ENCODE peak calls at places on chromosome 6, in six cellular contexts. C, L, A, S, J and P are unnamed samples.

GRCh38 chr6:24658573-24659511 is 7.9 kb downstream of the TDP2 start:
- DNase-seq in S (no peak), J (no peak), C (no peak), L (no peak), A (no peak), P (no peak)

GRCh38 chr6:135192256-135193174 is 11.4 kb downstream of the MYB start:
- DNase-seq in S (no peak), A (no peak), J (no peak), C (no peak), L (no peak), P (no peak)

GRCh38 chr6:56816393-56816792 is 138.5 kb upstream of the BEND6 start:
- DNase-seq in J (no peak), C (no peak), S (no peak), A (no peak), L (no peak), P (no peak)

GRCh38 chr6:1242439-1242838 is 69.5 kb upstream of the FOXQ1 start:
- DNase-seq in J (no peak), A (no peak), L (no peak), C (no peak), S (no peak), P (no peak)

GRCh38 chr6:127851197-127851596 is 49.7 kb downstream of the THEMIS start:
- DNase-seq in L (no peak), A (no peak), J (no peak), S (no peak), C (no peak), P (no peak)

GRCh38 chr6:167649486-167649885 is 177.2 kb upstream of the AFDN start:
- DNase-seq in C (no peak), L (no peak), J (no peak), A (no peak), S (no peak), P (no peak)

GRCh38 chr6:35064508-35065440 is 76.4 kb downstream of the TCP11 start:
- DNase-seq in C (no peak), L (no peak), A (no peak), S (no peak), J (no peak), P (no peak)

GRCh38 chr6:54640911-54641310 is 205.7 kb upstream of the FAM83B start:
- DNase-seq in S (no peak), C (no peak), A (no peak), L (no peak), J (no peak), P (no peak)

GRCh38 chr6:142112451-142113061 is 20.2 kb upstream of the GJE1 start:
- DNase-seq in S (peak), A (peak), J (peak), C (peak), L (peak), P (no peak)

GRCh38 chr6:3237761-3238662 is 10.6 kb upstream of the TUBB2B start:
- DNase-seq in L (no peak), S (peak), J (no peak), C (peak), A (no peak), P (no peak)

GRCh38 chr6:85323435-85324040 is 126.3 kb upstream of the NT5E start:
- DNase-seq in C (peak), J (peak), A (peak), L (peak), S (peak), P (no peak)

GRCh38 chr6:165443462-165443861 is 134.1 kb upstream of the C6orf118 start:
- DNase-seq in S (no peak), A (no peak), C (no peak), L (no peak), J (no peak), P (no peak)

GRCh38 chr6:71979911-71980310 is 93.6 kb downstream of the RIMS1 start:
- DNase-seq in L (no peak), A (no peak), S (no peak), C (no peak), J (no peak), P (no peak)

GRCh38 chr6:99424761-99425646 is at the start of gene PNISR:
- DNase-seq in A (peak), C (peak), J (peak), L (peak), S (peak), P (peak)

GRCh38 chr6:35718911-35719381 is 17.9 kb upstream of the ARMC12 start:
- DNase-seq in C (no peak), A (no peak), J (no peak), S (no peak), L (no peak), P (no peak)

GRCh38 chr6:97663252-97663651 is 380.2 kb upstream of the MMS22L start:
- DNase-seq in S (no peak), L (no peak), A (no peak), J (no peak), C (no peak), P (no peak)

GRCh38 chr6:105179244-105180065 is at the start of gene POPDC3:
- DNase-seq in J (peak), C (no peak), L (no peak), A (peak), S (no peak), P (no peak)

GRCh38 chr6:32393660-32394420 is 13.1 kb downstream of the BTNL2 start:
- DNase-seq in J (no peak), L (no peak), C (peak), S (no peak), A (no peak), P (no peak)

GRCh38 chr6:15715060-15715459 is 52.2 kb upstream of the DTNBP1 start:
- DNase-seq in J (no peak), A (no peak), L (no peak), S (no peak), C (no peak), P (no peak)

GRCh38 chr6:139531148-139531547 is 156.7 kb upstream of the CITED2 start:
- DNase-seq in A (no peak), S (no peak), C (no peak), L (peak), J (no peak), P (no peak)

GRCh38 chr6:125094563-125094962 is 59.0 kb upstream of the TPD52L1 start:
- DNase-seq in A (no peak), J (no peak), L (no peak), S (no peak), C (no peak), P (no peak)

GRCh38 chr6:134622382-134623173 is 304.7 kb upstream of the SGK1 start:
- DNase-seq in C (no peak), L (no peak), J (no peak), S (no peak), A (no peak), P (no peak)

GRCh38 chr6:106740287-106740686 is 110.9 kb downstream of the QRSL1 start:
- DNase-seq in L (no peak), J (no peak), C (no peak), S (no peak), A (no peak), P (no peak)

GRCh38 chr6:73739097-73739496 is 43.1 kb downstream of the CD109 start:
- DNase-seq in S (no peak), C (no peak), J (peak), L (no peak), A (no peak), P (no peak)

GRCh38 chr6:160952633-160953281 is 38.8 kb upstream of the MAP3K4 start:
- DNase-seq in C (no peak), S (no peak), L (no peak), J (peak), A (no peak), P (no peak)
- H3K27ac ChIP-seq in C (no peak), S (no peak), L (no peak), J (peak), A (no peak), P (no peak)

GRCh38 chr6:112253842-112254816 is at the start of gene LAMA4:
- DNase-seq in A (peak), C (peak), L (no peak), J (peak), S (peak), P (no peak)

GRCh38 chr6:112251170-112251945 is 3.0 kb downstream of the LAMA4 start:
- DNase-seq in L (no peak), S (peak), J (no peak), A (peak), C (peak), P (no peak)

GRCh38 chr6:112254921-112255320 is 554 bp upstream of the LAMA4 start:
- DNase-seq in A (no peak), C (no peak), J (no peak), S (no peak), L (no peak), P (no peak)

GRCh38 chr6:112252571-112253504 is 1.5 kb downstream of the LAMA4 start:
- DNase-seq in C (no peak), S (no peak), A (no peak), L (no peak), J (no peak), P (no peak)

GRCh38 chr6:112253505-112253841 is 894 bp downstream of the LAMA4 start:
- DNase-seq in C (no peak), J (no peak), L (no peak), A (no peak), S (no peak), P (no peak)
- H3K4me3 ChIP-seq in C (peak), J (peak), L (peak), A (peak), S (peak), P (peak)

DNA sequence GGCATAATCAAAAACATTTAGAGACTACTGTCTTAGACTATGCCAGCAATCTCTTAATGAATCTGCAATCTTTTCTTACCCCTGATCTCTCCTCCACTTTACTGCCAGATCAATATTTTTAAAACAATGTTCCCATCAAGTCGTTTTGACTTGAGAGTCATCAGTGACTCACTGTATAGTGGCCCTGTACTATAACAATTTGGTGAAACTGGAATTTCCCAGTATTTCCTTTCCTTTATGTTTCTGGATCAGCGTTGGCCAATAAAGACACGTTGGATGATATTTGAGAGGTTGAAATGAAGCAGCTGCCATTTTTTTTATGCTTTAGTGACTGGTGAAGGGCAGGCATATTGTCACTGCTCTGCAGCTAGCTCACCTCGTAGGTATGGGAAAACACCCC is 10.1 kb upstream of the SMIM13 start:
- DNase-seq in S (no peak), C (no peak), A (no peak), L (no peak), J (no peak), P (no peak)
- H3K27ac ChIP-seq in S (no peak), C (no peak), A (no peak), L (no peak), J (no peak), P (no peak)

GRCh38 chr6:41692080-41692675 is 43.2 kb downstream of the TFEB start:
- DNase-seq in A (no peak), J (no peak), L (no peak), C (no peak), S (no peak), P (no peak)
- H3K4me3 ChIP-seq in A (no peak), J (no peak), L (no peak), C (no peak), S (no peak), P (no peak)

DNA sequence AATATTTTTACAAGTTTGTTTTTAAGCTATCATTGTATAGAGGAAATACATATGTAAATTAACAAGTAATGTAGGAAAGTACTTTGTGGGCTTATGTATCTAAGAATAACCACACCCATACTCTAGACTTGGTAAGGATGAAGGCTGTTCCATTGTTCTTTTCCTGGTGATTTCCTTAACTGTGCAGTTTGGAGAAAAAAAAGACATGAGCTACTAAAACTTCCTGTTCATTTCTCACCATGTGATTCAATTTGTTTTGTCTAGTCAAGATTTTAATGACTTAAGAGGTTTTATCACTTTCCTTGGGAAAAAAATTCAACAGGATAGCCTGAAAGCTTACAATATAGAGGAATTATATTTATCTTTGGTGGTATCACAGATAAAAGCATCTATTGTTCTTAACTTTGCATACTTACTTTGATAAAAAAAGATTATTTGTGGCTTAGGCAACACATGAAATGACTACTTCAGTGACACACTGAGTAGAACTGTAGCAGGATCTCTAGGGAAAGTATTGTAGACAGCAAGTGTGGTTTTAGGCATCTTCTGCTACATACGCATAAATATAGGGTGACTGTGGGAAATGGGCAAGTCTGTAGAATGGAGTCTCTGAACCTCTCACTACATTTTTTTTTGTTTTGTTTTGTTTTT is 80.3 kb downstream of the GJA1 start:
- DNase-seq in A (no peak), S (no peak), J (no peak), L (no peak), C (no peak), P (no peak)
- H3K27ac ChIP-seq in A (no peak), S (peak), J (no peak), L (no peak), C (no peak), P (no peak)

GRCh38 chr6:163708459-163708858 is 293.9 kb downstream of the QKI start:
- DNase-seq in J (no peak), L (no peak), A (no peak), S (no peak), C (no peak), P (no peak)

GRCh38 chr6:163705923-163706322 is 291.4 kb downstream of the QKI start:
- DNase-seq in L (no peak), J (no peak), C (no peak), A (no peak), S (peak), P (no peak)

GRCh38 chr6:163706688-163707087 is 292.2 kb downstream of the QKI start:
- DNase-seq in C (no peak), J (no peak), L (no peak), S (peak), A (no peak), P (no peak)

GRCh38 chr6:163709255-163709654 is 294.7 kb downstream of the QKI start:
- DNase-seq in S (no peak), C (no peak), A (no peak), J (no peak), L (no peak), P (no peak)

DNA sequence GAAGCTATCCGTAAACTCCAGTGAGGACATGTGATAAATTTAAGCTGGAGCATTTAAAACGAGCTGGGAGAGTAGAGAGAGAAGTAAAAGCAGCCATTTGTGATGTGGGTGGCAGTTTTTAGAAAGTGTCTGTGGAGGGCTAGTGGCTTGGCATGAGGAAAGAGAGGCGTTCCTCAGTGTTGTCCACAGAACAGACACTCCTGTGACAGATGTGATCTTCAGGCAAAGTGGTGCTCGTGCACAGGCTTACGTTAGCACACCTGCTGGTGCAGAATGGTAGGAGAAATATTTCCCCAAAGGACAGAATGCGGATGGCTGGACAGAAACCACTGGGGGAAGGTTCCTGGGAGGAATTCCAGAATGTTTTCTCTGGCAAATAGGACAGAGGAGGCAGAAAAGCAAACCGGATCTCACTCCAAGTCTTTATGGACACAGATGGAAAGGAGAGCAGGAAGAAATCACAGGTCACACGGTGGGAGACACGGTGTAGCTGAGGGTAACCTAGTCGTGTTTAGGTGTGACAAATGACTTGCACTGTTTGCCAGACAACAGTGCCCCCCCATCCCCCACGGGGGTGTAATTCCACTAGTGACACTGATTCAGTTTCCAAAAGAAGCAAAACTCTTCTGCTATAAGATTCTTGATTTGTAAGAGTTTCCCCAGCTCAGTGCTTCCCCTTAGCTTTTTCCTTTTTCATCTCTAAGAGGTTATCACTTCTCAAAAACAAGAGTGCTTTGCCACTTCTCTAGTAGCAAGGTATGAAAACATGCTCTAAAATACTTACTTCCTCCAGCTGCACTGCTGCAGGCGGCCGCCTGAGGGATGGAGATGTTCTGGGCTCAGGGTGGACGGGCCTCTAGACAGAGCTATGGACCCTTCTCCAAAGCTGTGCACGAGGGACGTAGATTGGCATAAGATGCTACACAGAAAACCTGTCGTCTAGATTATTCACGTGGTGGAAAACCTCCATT is 293.2 kb downstream of the QKI start:
- DNase-seq in L (no peak), J (no peak), S (peak), A (no peak), C (no peak), P (no peak)
- H3K4me3 ChIP-seq in L (no peak), J (no peak), S (peak), A (no peak), C (no peak), P (peak)

GRCh38 chr6:79546186-79546585 is 9.0 kb upstream of the LCA5 start:
- DNase-seq in L (no peak), S (no peak), C (no peak), J (no peak), A (no peak), P (no peak)
- H3K27ac ChIP-seq in L (no peak), S (peak), C (peak), J (no peak), A (peak), P (no peak)

GRCh38 chr6:30888472-30889137 is 4.3 kb downstream of the DDR1 start:
- DNase-seq in J (no peak), A (no peak), L (no peak), S (peak), C (no peak), P (no peak)

GRCh38 chr6:30889921-30890645 is 5.8 kb downstream of the DDR1 start:
- DNase-seq in A (no peak), J (no peak), S (peak), C (no peak), L (no peak), P (no peak)

GRCh38 chr6:30890646-30891449 is 6.5 kb downstream of the DDR1 start:
- DNase-seq in L (no peak), C (no peak), S (peak), J (no peak), A (no peak), P (peak)

GRCh38 chr6:30887901-30888300 is 3.6 kb downstream of the DDR1 start:
- DNase-seq in S (no peak), L (no peak), C (no peak), A (no peak), J (no peak), P (no peak)

GRCh38 chr6:30889138-30889885 is 5.0 kb downstream of the DDR1 start:
- DNase-seq in C (no peak), S (peak), J (no peak), L (no peak), A (no peak), P (no peak)
- H3K4me3 ChIP-seq in C (no peak), S (no peak), J (no peak), L (no peak), A (no peak), P (no peak)

DNA sequence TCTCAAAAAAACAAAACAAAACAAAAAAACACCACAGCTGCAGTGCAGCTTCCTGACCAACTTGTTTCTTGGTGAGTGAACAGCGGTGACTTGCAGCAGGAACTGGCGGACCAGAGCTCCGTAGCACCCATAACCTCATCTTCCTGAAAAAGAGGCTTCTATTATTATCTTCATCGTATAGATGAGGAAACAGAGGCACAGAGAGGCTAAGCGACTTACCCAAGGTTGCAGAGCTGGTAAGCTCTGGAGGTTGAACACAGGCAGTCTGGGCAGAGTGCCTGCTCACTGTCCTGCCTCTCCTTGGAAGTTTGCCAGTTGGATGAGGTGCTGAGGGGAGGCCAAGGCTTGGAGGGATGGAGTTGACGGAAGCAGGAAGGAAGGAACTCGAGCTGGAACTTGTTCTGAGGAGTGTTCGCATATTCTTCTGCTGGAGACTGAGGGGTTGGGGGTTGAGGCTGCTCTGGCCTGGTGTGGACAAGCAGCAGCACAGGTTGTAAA is 47.9 kb upstream of the CCDC167 start:
- DNase-seq in S (no peak), C (no peak), A (no peak), L (no peak), J (no peak), P (no peak)
- H3K27ac ChIP-seq in S (no peak), C (no peak), A (no peak), L (peak), J (no peak), P (no peak)